ENCODE peak calls at places on chromosome 22, in four cellular contexts. C, U, Y and P are unnamed samples.

GRCh38 chr22:19291218-19291579 is 320 bp downstream of the CLTCL1 start:
- DNase-seq in C (peak), U (no peak), Y (no peak), P (no peak)

GRCh38 chr22:23074451-23074850 is 4.1 kb downstream of the GNAZ start:
- DNase-seq in C (no peak), U (no peak), Y (no peak), P (no peak)

GRCh38 chr22:48826546-48826945 is 1001.1 kb downstream of the BRD1 start:
- DNase-seq in C (no peak), U (no peak), Y (no peak), P (no peak)

GRCh38 chr22:31853736-31854500 is 90.4 kb upstream of the YWHAH start:
- DNase-seq in C (no peak), U (no peak), Y (no peak), P (no peak)

GRCh38 chr22:44582016-44582415 is 84.0 kb upstream of the RTL6 start:
- DNase-seq in C (no peak), U (no peak), Y (no peak), P (no peak)

GRCh38 chr22:30123463-30123862 is 43.2 kb downstream of the HORMAD2 start:
- DNase-seq in C (no peak), U (no peak), Y (no peak), P (no peak)

GRCh38 chr22:17828502-17829080 is 54.3 kb upstream of the BID start:
- DNase-seq in C (no peak), U (no peak), Y (no peak), P (no peak)

GRCh38 chr22:36079041-36079440 is 50.4 kb upstream of the RBFOX2 start:
- DNase-seq in C (no peak), U (no peak), Y (no peak), P (no peak)

GRCh38 chr22:32037236-32037635 is 5.8 kb upstream of the SLC5A1 start:
- DNase-seq in C (no peak), U (no peak), Y (no peak), P (no peak)

GRCh38 chr22:24289781-24290181 is 19.1 kb downstream of the SPECC1L start:
- DNase-seq in C (peak), U (no peak), Y (no peak), P (no peak)

GRCh38 chr22:39252461-39253391 is 7.9 kb upstream of the PDGFB start:
- DNase-seq in C (no peak), U (no peak), Y (no peak), P (no peak)

GRCh38 chr22:23285734-23286133 is 105.4 kb downstream of the BCR start:
- DNase-seq in C (peak), U (no peak), Y (no peak), P (no peak)

GRCh38 chr22:25656724-25657123 is 85.3 kb upstream of the MYO18B start:
- DNase-seq in C (no peak), U (no peak), Y (no peak), P (no peak)

GRCh38 chr22:43451651-43452050 is 39.8 kb downstream of the MPPED1 start:
- DNase-seq in C (no peak), U (no peak), Y (no peak), P (no peak)

GRCh38 chr22:46614070-46614931 is 5.9 kb upstream of the GRAMD4 start:
- DNase-seq in C (no peak), U (no peak), Y (no peak), P (no peak)

GRCh38 chr22:36385491-36386350 is 2.0 kb downstream of the MYH9 start:
- DNase-seq in C (no peak), U (no peak), Y (peak), P (peak)

GRCh38 chr22:47515384-47516125 is 753.1 kb downstream of the TBC1D22A start:
- DNase-seq in C (no peak), U (no peak), Y (no peak), P (peak)

GRCh38 chr22:46027219-46028068 is 50.5 kb upstream of the WNT7B start:
- DNase-seq in C (peak), U (no peak), Y (peak), P (no peak)

GRCh38 chr22:24432059-24432853 is 4.9 kb downstream of the ADORA2A start:
- DNase-seq in C (peak), U (no peak), Y (no peak), P (no peak)

GRCh38 chr22:35609761-35610160 is 7.4 kb downstream of the MB start:
- DNase-seq in C (no peak), U (no peak), Y (no peak), P (no peak)

GRCh38 chr22:39520874-39521857 is 804 bp downstream of the ATF4 start:
- DNase-seq in C (peak), U (no peak), Y (no peak), P (no peak)

GRCh38 chr22:38941488-38941987 is 15.9 kb upstream of the APOBEC3A start:
- DNase-seq in C (no peak), U (no peak), Y (no peak), P (no peak)

GRCh38 chr22:35605787-35606492 is 11.2 kb downstream of the MB start:
- DNase-seq in C (no peak), U (no peak), Y (no peak), P (no peak)

GRCh38 chr22:33438273-33438672 is 380.1 kb upstream of the SYN3 start:
- DNase-seq in C (no peak), U (no peak), Y (no peak), P (peak)

GRCh38 chr22:35996596-35996995 is 32.0 kb downstream of the RBFOX2 start:
- DNase-seq in C (no peak), U (no peak), Y (no peak), P (no peak)

GRCh38 chr22:30279389-30279788 is 9.9 kb downstream of the CASTOR1 start:
- DNase-seq in C (no peak), U (no peak), Y (no peak), P (no peak)

GRCh38 chr22:38262051-38262795 is 10.6 kb downstream of the TMEM184B start:
- DNase-seq in C (peak), U (no peak), Y (peak), P (no peak)

GRCh38 chr22:30979932-30980331 is 10.9 kb downstream of the TUG1 start:
- DNase-seq in C (no peak), U (no peak), Y (no peak), P (no peak)

GRCh38 chr22:19287076-19287724 is 4.3 kb downstream of the CLTCL1 start:
- DNase-seq in C (no peak), U (no peak), Y (no peak), P (no peak)

GRCh38 chr22:44884968-44885805 is 124.6 kb downstream of the PHF21B start:
- DNase-seq in C (no peak), U (no peak), Y (peak), P (no peak)

GRCh38 chr22:30855677-30856518 is 112.7 kb downstream of the MORC2 start:
- DNase-seq in C (peak), U (no peak), Y (no peak), P (no peak)

GRCh38 chr22:32620992-32621391 is 146.4 kb downstream of the FBXO7 start:
- DNase-seq in C (no peak), U (no peak), Y (peak), P (no peak)

GRCh38 chr22:20836987-20837823 is 21.4 kb downstream of the PI4KA start:
- DNase-seq in C (no peak), U (no peak), Y (no peak), P (no peak)

GRCh38 chr22:44442856-44443595 is 55.0 kb downstream of the RTL6 start:
- DNase-seq in C (no peak), U (no peak), Y (no peak), P (no peak)

GRCh38 chr22:19086944-19087343 is 35.3 kb downstream of the DGCR2 start:
- DNase-seq in C (peak), U (no peak), Y (no peak), P (no peak)

GRCh38 chr22:39545310-39546063 is 12.9 kb upstream of the RPS19BP1 start:
- DNase-seq in C (peak), U (no peak), Y (no peak), P (no peak)

DNA sequence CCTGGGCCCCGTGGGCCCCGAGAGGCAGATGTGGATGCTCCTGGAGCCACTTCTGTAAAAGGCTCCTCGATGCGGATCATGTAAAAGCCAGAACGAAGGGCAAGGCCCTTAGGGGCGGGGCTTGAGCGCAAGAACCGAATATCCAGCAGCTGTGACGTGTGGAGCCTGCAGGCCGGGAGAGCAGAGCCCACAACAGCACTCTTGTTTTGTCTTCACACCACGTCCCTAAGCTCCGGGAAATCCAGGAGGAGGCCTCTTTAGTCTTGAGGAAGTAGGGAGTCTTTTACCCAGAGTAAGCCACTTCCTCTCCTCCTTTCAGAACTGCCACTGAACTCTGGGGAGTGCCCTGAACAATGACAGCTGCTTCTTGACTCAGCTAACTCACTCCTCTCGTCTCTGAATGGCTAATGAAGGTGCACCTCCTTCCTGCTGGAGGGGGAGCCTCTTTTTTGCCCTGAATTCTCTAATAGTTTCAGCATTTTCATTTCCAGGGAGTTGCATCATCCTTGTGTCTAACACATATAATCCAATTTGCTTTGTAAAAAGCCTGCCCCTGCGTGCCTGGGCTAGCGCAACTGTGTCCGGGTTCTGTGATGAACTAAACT is 12.5 kb downstream of the L3MBTL2 start:
- DNase-seq in C (no peak), U (no peak), Y (no peak), P (no peak)
- TF ChIP-seq PHF8 in C (no peak), U (no peak), Y (no peak), P (no peak)

GRCh38 chr22:28589102-28589501 is 90.5 kb downstream of the TTC28 start:
- DNase-seq in C (no peak), U (no peak), Y (no peak), P (no peak)
- TF ChIP-seq PHF8 in C (no peak), U (no peak), Y (no peak), P (no peak)

GRCh38 chr22:26681395-26681821 is 24.0 kb downstream of the MIAT start:
- DNase-seq in C (no peak), U (no peak), Y (no peak), P (no peak)

GRCh38 chr22:26677217-26677616 is 19.8 kb downstream of the MIAT start:
- DNase-seq in C (no peak), U (no peak), Y (no peak), P (no peak)

GRCh38 chr22:26675687-26676273 is 18.4 kb downstream of the MIAT start:
- DNase-seq in C (no peak), U (no peak), Y (no peak), P (no peak)

GRCh38 chr22:26680485-26680884 is 23.1 kb downstream of the MIAT start:
- DNase-seq in C (no peak), U (no peak), Y (no peak), P (no peak)

DNA sequence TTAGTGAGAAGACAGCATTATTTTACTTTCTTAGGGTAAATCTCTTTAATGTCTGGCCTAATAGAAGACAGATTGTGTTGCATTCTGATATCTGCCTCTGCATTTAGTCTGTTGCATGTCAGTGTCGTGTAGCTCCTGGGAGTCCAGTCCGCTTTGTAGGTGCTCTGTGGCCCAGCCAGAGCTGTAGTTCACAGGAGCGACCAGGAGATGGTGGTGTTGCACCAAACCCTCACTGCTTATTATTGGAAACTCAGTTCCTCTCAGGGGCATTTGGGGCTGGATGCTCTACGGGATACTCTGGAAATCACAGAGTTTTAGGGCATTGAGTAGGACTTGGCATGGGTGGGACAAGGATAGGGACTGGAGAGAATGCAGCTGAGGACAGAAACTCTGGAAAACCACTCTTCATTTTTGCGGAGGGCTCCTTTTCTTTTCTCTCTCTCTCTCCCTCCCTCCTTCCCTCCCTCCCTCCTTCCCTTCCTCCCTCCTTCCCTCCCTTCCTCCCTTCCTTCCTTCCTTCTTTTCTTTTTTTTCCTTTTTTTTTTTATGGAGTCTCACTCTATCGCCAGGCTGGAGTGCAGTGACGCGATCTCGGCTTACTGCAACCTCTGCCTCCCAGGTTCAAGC is 21.7 kb downstream of the MIAT start:
- DNase-seq in C (peak), U (peak), Y (peak), P (peak)
- TF ChIP-seq PHF8 in C (no peak), U (no peak), Y (no peak), P (no peak)

GRCh38 chr22:27284314-27284713 is 517.2 kb downstream of the MN1 start:
- DNase-seq in C (no peak), U (no peak), Y (no peak), P (no peak)
- TF ChIP-seq PHF8 in C (no peak), U (no peak), Y (no peak), P (no peak)